ENCODE peak calls at places on chromosome 10, in nine cellular contexts. One of them, this sample, is unnamed.
A peak's percentile ranks its signal among the peaks of the same experiment; 100 is the strongest.

GRCh38 chr10:112361951-112362770 is 11.8 kb upstream of the ACSL5 start:
- DNase-seq in PC-9: peak; percentile 60
- DNase-seq in osteoblast: peak; percentile 84
- DNase-seq in mammary epithelial cell: peak; percentile 8
- DNase-seq in fibroblast of lung: peak; percentile 46
- DNase-seq in IMR-90: peak; percentile 37
- DNase-seq in MM.1S: no peak
- DNase-seq in astrocyte: peak; percentile 30
- DNase-seq in neural progenitor cell: no peak
- DNase-seq in this sample: peak; percentile 43

GRCh38 chr10:62081322-62081945 is 179.9 kb downstream of the ARID5B start:
- DNase-seq in IMR-90: no peak
- DNase-seq in MM.1S: no peak
- DNase-seq in osteoblast: no peak
- DNase-seq in astrocyte: no peak
- DNase-seq in neural progenitor cell: no peak
- DNase-seq in PC-9: no peak
- DNase-seq in fibroblast of lung: peak; percentile 26
- DNase-seq in mammary epithelial cell: no peak
- DNase-seq in this sample: no peak

GRCh38 chr10:79070091-79070610 is 1.4 kb downstream of the ZMIZ1 start:
- DNase-seq in IMR-90: no peak
- DNase-seq in mammary epithelial cell: no peak
- DNase-seq in PC-9: no peak
- DNase-seq in fibroblast of lung: peak; percentile 54
- DNase-seq in neural progenitor cell: peak; percentile 85
- DNase-seq in osteoblast: peak; percentile 94
- DNase-seq in astrocyte: no peak
- DNase-seq in MM.1S: no peak
- DNase-seq in this sample: no peak

GRCh38 chr10:95414844-95415545 is 124.2 kb upstream of the PDLIM1 start:
- DNase-seq in IMR-90: no peak
- DNase-seq in PC-9: no peak
- DNase-seq in astrocyte: no peak
- DNase-seq in neural progenitor cell: no peak
- DNase-seq in mammary epithelial cell: peak; percentile 41
- DNase-seq in fibroblast of lung: no peak
- DNase-seq in MM.1S: no peak
- DNase-seq in osteoblast: no peak
- DNase-seq in this sample: no peak

GRCh38 chr10:50447691-50448090 is 176.1 kb downstream of the SGMS1 start:
- DNase-seq in PC-9: no peak
- DNase-seq in neural progenitor cell: no peak
- DNase-seq in mammary epithelial cell: peak; percentile 48
- DNase-seq in MM.1S: no peak
- DNase-seq in IMR-90: peak; percentile 64
- DNase-seq in astrocyte: peak; percentile 12
- DNase-seq in osteoblast: no peak
- DNase-seq in fibroblast of lung: peak; percentile 31
- DNase-seq in this sample: no peak

GRCh38 chr10:43671659-43672555 is 23.2 kb upstream of the ZNF32 start:
- DNase-seq in IMR-90: peak; percentile 75
- DNase-seq in PC-9: peak; percentile 61
- DNase-seq in neural progenitor cell: peak; percentile 87
- DNase-seq in MM.1S: peak; percentile 73
- DNase-seq in fibroblast of lung: peak; percentile 63
- DNase-seq in mammary epithelial cell: peak; percentile 46
- DNase-seq in astrocyte: peak; percentile 47
- DNase-seq in osteoblast: peak; percentile 96
- DNase-seq in this sample: peak; percentile 79

GRCh38 chr10:29037348-29038113 is 251.3 kb upstream of the LYZL1 start:
- DNase-seq in MM.1S: no peak
- DNase-seq in osteoblast: no peak
- DNase-seq in IMR-90: no peak
- DNase-seq in mammary epithelial cell: no peak
- DNase-seq in fibroblast of lung: no peak
- DNase-seq in PC-9: no peak
- DNase-seq in neural progenitor cell: no peak
- DNase-seq in astrocyte: no peak
- DNase-seq in this sample: no peak

GRCh38 chr10:111732116-111732785 is 451.3 kb downstream of the GPAM start:
- DNase-seq in osteoblast: no peak
- DNase-seq in astrocyte: no peak
- DNase-seq in MM.1S: no peak
- DNase-seq in mammary epithelial cell: no peak
- DNase-seq in neural progenitor cell: no peak
- DNase-seq in PC-9: no peak
- DNase-seq in fibroblast of lung: no peak
- DNase-seq in IMR-90: no peak
- DNase-seq in this sample: no peak

GRCh38 chr10:112775347-112775746 is 174.7 kb upstream of the TCF7L2 start:
- DNase-seq in MM.1S: no peak
- DNase-seq in PC-9: no peak
- DNase-seq in osteoblast: no peak
- DNase-seq in neural progenitor cell: no peak
- DNase-seq in fibroblast of lung: peak; percentile 27
- DNase-seq in mammary epithelial cell: no peak
- DNase-seq in IMR-90: peak; percentile 46
- DNase-seq in astrocyte: peak; percentile 16
- DNase-seq in this sample: no peak

GRCh38 chr10:18368681-18369080 is 228.5 kb downstream of the CACNB2 start:
- DNase-seq in astrocyte: peak; percentile 34
- DNase-seq in neural progenitor cell: no peak
- DNase-seq in osteoblast: peak; percentile 29
- DNase-seq in PC-9: no peak
- DNase-seq in IMR-90: peak; percentile 77
- DNase-seq in mammary epithelial cell: no peak
- DNase-seq in MM.1S: no peak
- DNase-seq in fibroblast of lung: peak; percentile 41
- DNase-seq in this sample: no peak

GRCh38 chr10:133142523-133143199 is 17.4 kb upstream of the KNDC1 start:
- DNase-seq in neural progenitor cell: no peak
- DNase-seq in astrocyte: no peak
- DNase-seq in MM.1S: no peak
- DNase-seq in PC-9: no peak
- DNase-seq in mammary epithelial cell: no peak
- DNase-seq in osteoblast: peak; percentile 34
- DNase-seq in IMR-90: no peak
- DNase-seq in fibroblast of lung: no peak
- DNase-seq in this sample: peak; percentile 45

GRCh38 chr10:128337860-128338378 is 211.7 kb upstream of the MKI67 start:
- DNase-seq in fibroblast of lung: no peak
- DNase-seq in mammary epithelial cell: no peak
- DNase-seq in astrocyte: no peak
- DNase-seq in osteoblast: no peak
- DNase-seq in PC-9: no peak
- DNase-seq in neural progenitor cell: no peak
- DNase-seq in MM.1S: no peak
- DNase-seq in IMR-90: no peak
- DNase-seq in this sample: no peak

GRCh38 chr10:79223001-79223345 is 124.3 kb upstream of the PPIF start:
- DNase-seq in IMR-90: no peak
- DNase-seq in mammary epithelial cell: no peak
- DNase-seq in neural progenitor cell: peak; percentile 37
- DNase-seq in osteoblast: no peak
- DNase-seq in PC-9: no peak
- DNase-seq in fibroblast of lung: no peak
- DNase-seq in astrocyte: no peak
- DNase-seq in MM.1S: no peak
- DNase-seq in this sample: no peak

GRCh38 chr10:130764651-130765050 is 546.9 kb downstream of the TCERG1L start:
- DNase-seq in astrocyte: no peak
- DNase-seq in mammary epithelial cell: no peak
- DNase-seq in fibroblast of lung: no peak
- DNase-seq in neural progenitor cell: no peak
- DNase-seq in osteoblast: no peak
- DNase-seq in IMR-90: no peak
- DNase-seq in PC-9: no peak
- DNase-seq in MM.1S: no peak
- DNase-seq in this sample: no peak

GRCh38 chr10:58734116-58734515 is 221.4 kb downstream of the BICC1 start:
- DNase-seq in MM.1S: no peak
- DNase-seq in neural progenitor cell: no peak
- DNase-seq in PC-9: no peak
- DNase-seq in osteoblast: peak; percentile 25
- DNase-seq in mammary epithelial cell: no peak
- DNase-seq in astrocyte: peak; percentile 80
- DNase-seq in fibroblast of lung: peak; percentile 82
- DNase-seq in IMR-90: peak; percentile 28
- DNase-seq in this sample: no peak

GRCh38 chr10:129964611-129965417 is 740 bp upstream of the EBF3 start:
- DNase-seq in neural progenitor cell: peak; percentile 70
- DNase-seq in PC-9: no peak
- DNase-seq in MM.1S: no peak
- DNase-seq in astrocyte: no peak
- DNase-seq in IMR-90: no peak
- DNase-seq in mammary epithelial cell: no peak
- DNase-seq in osteoblast: peak; percentile 96
- DNase-seq in fibroblast of lung: no peak
- DNase-seq in this sample: no peak

GRCh38 chr10:96043157-96043894 is at the start of gene CCNJ:
- DNase-seq in mammary epithelial cell: peak; percentile 87
- DNase-seq in fibroblast of lung: peak; percentile 90
- DNase-seq in IMR-90: peak; percentile 87
- DNase-seq in PC-9: peak; percentile 64
- DNase-seq in astrocyte: peak; percentile 81
- DNase-seq in neural progenitor cell: peak; percentile 99
- DNase-seq in osteoblast: peak; percentile 100
- DNase-seq in MM.1S: peak; percentile 90
- DNase-seq in this sample: peak; percentile 91

GRCh38 chr10:73883553-73883952 is 9.2 kb upstream of the CAMK2G start:
- DNase-seq in fibroblast of lung: no peak
- DNase-seq in IMR-90: no peak
- DNase-seq in neural progenitor cell: no peak
- DNase-seq in PC-9: no peak
- DNase-seq in MM.1S: no peak
- DNase-seq in astrocyte: no peak
- DNase-seq in osteoblast: peak; percentile 13
- DNase-seq in mammary epithelial cell: no peak
- DNase-seq in this sample: no peak

GRCh38 chr10:33233635-33234034 is 100.8 kb downstream of the NRP1 start:
- DNase-seq in neural progenitor cell: no peak
- DNase-seq in PC-9: no peak
- DNase-seq in mammary epithelial cell: no peak
- DNase-seq in astrocyte: peak; percentile 67
- DNase-seq in IMR-90: no peak
- DNase-seq in fibroblast of lung: peak; percentile 74
- DNase-seq in MM.1S: no peak
- DNase-seq in osteoblast: no peak
- DNase-seq in this sample: no peak

DNA sequence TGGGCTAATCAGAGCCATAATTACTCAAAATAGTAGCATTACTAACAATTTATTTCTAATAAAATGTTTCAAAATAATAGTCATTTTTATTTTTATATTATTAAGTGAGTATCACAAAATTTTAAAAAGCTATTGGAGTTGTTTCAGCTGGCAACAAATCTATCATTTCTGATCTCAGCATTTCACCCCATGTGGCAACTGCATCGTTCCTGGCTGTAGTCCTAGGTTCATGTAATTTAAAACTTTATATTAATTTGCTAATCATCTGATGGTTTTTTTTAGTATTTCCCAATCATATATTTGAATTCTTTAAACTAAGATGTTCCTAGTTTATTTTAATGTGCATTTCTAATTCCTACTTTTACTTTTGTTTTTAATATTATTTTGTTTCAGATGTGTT is 293.0 kb upstream of the AKR1E2 start:
- DNase-seq in mammary epithelial cell: no peak
- DNase-seq in neural progenitor cell: no peak
- DNase-seq in PC-9: no peak
- DNase-seq in fibroblast of lung: no peak
- DNase-seq in IMR-90: no peak
- DNase-seq in osteoblast: no peak
- DNase-seq in MM.1S: no peak
- DNase-seq in astrocyte: no peak
- DNase-seq in this sample: no peak
- H3K4me2 ChIP-seq in mammary epithelial cell: peak overlapping the region; percentile 72
- H3K4me2 ChIP-seq in neural progenitor cell: no peak overlapping the region
- H3K4me2 ChIP-seq in PC-9: no peak overlapping the region
- H3K4me2 ChIP-seq in fibroblast of lung: peak overlapping the region; percentile 65
- H3K4me2 ChIP-seq in IMR-90: no peak overlapping the region
- H3K4me2 ChIP-seq in osteoblast: peak overlapping the region; percentile 44
- H3K4me2 ChIP-seq in MM.1S: no peak overlapping the region
- H3K4me2 ChIP-seq in astrocyte: no peak overlapping the region
- H3K4me2 ChIP-seq in this sample: no peak overlapping the region

GRCh38 chr10:102240467-102241036 is 760 bp downstream of the PITX3 start:
- DNase-seq in astrocyte: no peak
- DNase-seq in osteoblast: peak; percentile 72
- DNase-seq in fibroblast of lung: no peak
- DNase-seq in MM.1S: no peak
- DNase-seq in PC-9: no peak
- DNase-seq in mammary epithelial cell: no peak
- DNase-seq in IMR-90: no peak
- DNase-seq in neural progenitor cell: peak; percentile 52
- DNase-seq in this sample: peak; percentile 41
- H3K27me3 ChIP-seq in astrocyte: peaks cover 26% of the 10 kb centered on the region
- H3K27me3 ChIP-seq in osteoblast: peaks cover 7% of the 10 kb centered on the region
- H3K27me3 ChIP-seq in fibroblast of lung: peaks cover 34% of the 10 kb centered on the region
- H3K27me3 ChIP-seq in MM.1S: peaks cover 15% of the 10 kb centered on the region
- H3K27me3 ChIP-seq in PC-9: no peaks in the 10 kb centered on the region
- H3K27me3 ChIP-seq in mammary epithelial cell: peaks cover 2% of the 10 kb centered on the region
- H3K27me3 ChIP-seq in IMR-90: peaks cover 39% of the 10 kb centered on the region
- H3K27me3 ChIP-seq in neural progenitor cell: peaks cover 84% of the 10 kb centered on the region
- H3K27me3 ChIP-seq in this sample: peaks cover 58% of the 10 kb centered on the region

GRCh38 chr10:24483701-24484100 is 240.0 kb downstream of the ARHGAP21 start:
- DNase-seq in MM.1S: peak; percentile 69
- DNase-seq in PC-9: peak; percentile 94
- DNase-seq in fibroblast of lung: peak; percentile 70
- DNase-seq in mammary epithelial cell: peak; percentile 99
- DNase-seq in IMR-90: peak; percentile 28
- DNase-seq in neural progenitor cell: peak; percentile 21
- DNase-seq in astrocyte: peak; percentile 51
- DNase-seq in osteoblast: peak; percentile 88
- DNase-seq in this sample: peak; percentile 56
- TF ChIP-seq CTCF in MM.1S: no peak
- TF ChIP-seq CTCF in PC-9: no peak
- TF ChIP-seq CTCF in fibroblast of lung: no peak
- TF ChIP-seq CTCF in mammary epithelial cell: no peak
- TF ChIP-seq CTCF in IMR-90: no peak
- TF ChIP-seq CTCF in neural progenitor cell: no peak
- TF ChIP-seq CTCF in astrocyte: no peak
- TF ChIP-seq CTCF in osteoblast: no peak
- TF ChIP-seq CTCF in this sample: no peak

DNA sequence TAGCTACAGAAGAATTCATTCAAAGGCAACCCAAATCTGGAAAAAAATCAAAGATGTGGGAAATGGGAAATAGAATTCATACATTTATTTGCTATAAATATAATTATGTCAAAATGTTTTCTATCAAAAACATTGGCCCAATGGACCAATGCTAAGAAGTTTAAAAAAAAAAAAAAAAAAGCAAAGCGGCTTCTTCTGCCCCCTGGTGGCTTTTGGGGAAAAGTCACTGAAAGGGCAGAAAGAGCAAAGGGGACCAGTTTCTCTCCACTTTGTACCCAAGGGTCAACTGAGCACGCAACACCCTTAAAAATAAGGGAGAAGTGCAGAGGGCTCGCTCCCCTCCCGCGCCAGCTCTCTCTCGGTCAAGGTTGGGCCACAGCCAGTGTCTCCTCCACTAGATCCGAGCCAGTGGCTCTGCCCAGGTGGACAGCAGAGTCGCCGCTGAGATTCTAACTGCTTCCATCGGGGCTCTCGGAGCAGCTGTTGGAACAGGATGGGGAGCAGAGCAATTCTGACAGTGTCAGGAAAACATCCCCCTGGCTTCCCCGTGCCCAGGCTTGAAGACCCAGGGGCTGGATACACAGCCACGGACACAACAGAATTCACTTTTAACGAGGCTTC is 136.4 kb upstream of the FGFR2 start:
- DNase-seq in IMR-90: no peak
- DNase-seq in PC-9: no peak
- DNase-seq in fibroblast of lung: no peak
- DNase-seq in astrocyte: no peak
- DNase-seq in mammary epithelial cell: peak; percentile 10
- DNase-seq in osteoblast: peak; percentile 87
- DNase-seq in neural progenitor cell: peak; percentile 70
- DNase-seq in MM.1S: peak; percentile 33
- DNase-seq in this sample: no peak
- H3K4me2 ChIP-seq in IMR-90: no peak overlapping the region
- H3K4me2 ChIP-seq in PC-9: no peak overlapping the region
- H3K4me2 ChIP-seq in fibroblast of lung: no peak overlapping the region
- H3K4me2 ChIP-seq in astrocyte: peak overlapping the region; percentile 62
- H3K4me2 ChIP-seq in mammary epithelial cell: no peak overlapping the region
- H3K4me2 ChIP-seq in osteoblast: no peak overlapping the region
- H3K4me2 ChIP-seq in neural progenitor cell: peak overlapping the region; percentile 14
- H3K4me2 ChIP-seq in MM.1S: no peak overlapping the region
- H3K4me2 ChIP-seq in this sample: no peak overlapping the region

This sample was measured in H9.